ENCODE peak calls at places on chromosomes 6 and 20, in nine cellular contexts. R is stomach, U is AG10803, N is fibroblast of lung, Z is fibroblast of mammary gland, I is lower leg skin, F is body of pancreas, S is transverse colon, M is heart left ventricle. H is an unnamed sample.

GRCh38 chr6:149306967-149307366 is 10.5 kb upstream of the TAB2 start:
- DNase-seq in N (peak; percentile 43), U (peak; percentile 29), F (no peak), M (no peak), S (no peak), I (no peak), Z (peak; percentile 86), R (no peak), H (peak; percentile 78)

GRCh38 chr20:35171753-35172433 is at the start of gene PROCR:
- DNase-seq in R (peak; percentile 72), U (peak; percentile 87), F (peak; percentile 81), I (peak; percentile 97), S (peak; percentile 87), N (peak; percentile 95), Z (peak; percentile 95), M (peak; percentile 89), H (peak; percentile 83)

GRCh38 chr20:38304845-38305447 is 990 bp downstream of the BPI start:
- DNase-seq in S (no peak), F (peak; percentile 14), I (no peak), Z (peak; percentile 44), U (peak; percentile 38), M (no peak), N (no peak), R (peak; percentile 40), H (peak; percentile 71)

GRCh38 chr20:44195613-44196012 is 8.6 kb upstream of the JPH2 start:
- DNase-seq in F (no peak), U (no peak), N (no peak), S (no peak), Z (no peak), R (no peak), I (no peak), M (no peak), H (no peak)

GRCh38 chr6:75643173-75643572 is 41.5 kb downstream of the SENP6 start:
- DNase-seq in S (no peak), U (peak; percentile 66), F (no peak), Z (no peak), M (no peak), N (peak; percentile 7), I (no peak), R (no peak), H (no peak)

GRCh38 chr6:38417521-38417920 is 222.2 kb downstream of the BTBD9 start:
- DNase-seq in S (no peak), I (no peak), U (no peak), M (no peak), Z (no peak), N (no peak), R (no peak), F (no peak), H (peak; percentile 11)

GRCh38 chr20:26209171-26209941 is 512.7 kb upstream of the ZNF337 start:
- DNase-seq in S (no peak), F (no peak), U (peak; percentile 77), I (no peak), M (peak; percentile 9), Z (no peak), N (peak; percentile 28), R (no peak), H (peak; percentile 39)

GRCh38 chr20:34262488-34263288 is 21.5 kb downstream of the ASIP start:
- DNase-seq in I (no peak), Z (peak; percentile 75), S (peak; percentile 10), N (peak; percentile 63), R (peak; percentile 29), F (peak; percentile 31), U (peak; percentile 64), M (peak; percentile 76), H (peak; percentile 83)

GRCh38 chr6:31785475-31785874 is 8.3 kb upstream of the VWA7 start:
- DNase-seq in Z (no peak), F (no peak), U (no peak), I (no peak), S (no peak), R (no peak), N (no peak), M (no peak), H (no peak)

GRCh38 chr6:133939778-133940667 is 13.0 kb upstream of the TBPL1 start:
- DNase-seq in S (no peak), M (no peak), Z (no peak), I (no peak), U (no peak), F (no peak), R (no peak), N (no peak), H (no peak)

GRCh38 chr20:54680872-54681297 is 205.5 kb downstream of the DOK5 start:
- DNase-seq in S (peak; percentile 8), N (peak; percentile 20), Z (peak; percentile 47), U (peak; percentile 36), I (no peak), R (no peak), F (peak; percentile 37), M (peak; percentile 27), H (peak; percentile 62)

GRCh38 chr20:33298391-33298790 is 15.4 kb downstream of the BPIFB1 start:
- DNase-seq in N (no peak), S (no peak), I (no peak), R (no peak), Z (no peak), F (no peak), M (no peak), U (no peak), H (no peak)

GRCh38 chr20:22106308-22106938 is 401.0 kb downstream of the PAX1 start:
- DNase-seq in M (no peak), F (peak; percentile 4), I (no peak), S (no peak), U (peak; percentile 65), R (no peak), N (no peak), Z (peak; percentile 63), H (peak; percentile 37)

GRCh38 chr6:24721461-24722215 is 2.7 kb upstream of the C6orf62 start:
- DNase-seq in R (peak; percentile 87), U (no peak), N (no peak), Z (peak; percentile 57), S (peak; percentile 90), F (peak; percentile 91), M (peak; percentile 91), I (peak; percentile 97), H (no peak)

GRCh38 chr6:41733349-41733706 is 2.1 kb downstream of the TFEB start:
- DNase-seq in M (no peak), N (no peak), R (no peak), S (no peak), F (no peak), Z (no peak), I (no peak), U (no peak), H (no peak)

GRCh38 chr6:72522735-72523141 is 99.1 kb upstream of the KCNQ5 start:
- DNase-seq in Z (no peak), F (peak; percentile 50), N (no peak), M (no peak), S (no peak), I (no peak), R (no peak), U (no peak), H (no peak)

GRCh38 chr6:16241321-16241689 is 2.9 kb downstream of the GMPR start:
- DNase-seq in S (no peak), U (no peak), F (no peak), M (no peak), Z (no peak), R (no peak), I (no peak), N (no peak), H (no peak)
- H3K4me3 ChIP-seq in S (no peak overlapping the region), U (no peak overlapping the region), F (no peak overlapping the region), M (no peak overlapping the region), Z (no peak overlapping the region), R (no peak overlapping the region), I (no peak overlapping the region), N (no peak overlapping the region), H (no peak overlapping the region)

GRCh38 chr6:124795879-124796838 is 166.1 kb upstream of the RNF217 start:
- DNase-seq in U (no peak), I (no peak), S (no peak), N (peak; percentile 20), Z (peak; percentile 23), R (no peak), F (peak; percentile 4), M (peak; percentile 50), H (peak; percentile 75)
- TF ChIP-seq CTCF in U (peak; percentile 30), I (no peak), S (no peak), N (peak; percentile 15), Z (peak; percentile 56), R (no peak), F (no peak), M (peak; percentile 47), H (peak; percentile 94)

GRCh38 chr6:156777866-156778614 is 862 bp downstream of the ARID1B start:
- DNase-seq in R (peak; percentile 51), N (peak; percentile 63), I (peak; percentile 94), U (peak; percentile 51), F (peak; percentile 47), Z (peak; percentile 41), M (peak; percentile 70), S (peak; percentile 47), H (peak; percentile 55)

GRCh38 chr6:156779206-156780116 is 2.3 kb downstream of the ARID1B start:
- DNase-seq in S (peak; percentile 49), U (no peak), I (peak; percentile 91), F (peak; percentile 50), M (peak; percentile 57), Z (no peak), N (peak; percentile 29), R (peak; percentile 58), H (no peak)

GRCh38 chr6:156780117-156780641 is 3.0 kb downstream of the ARID1B start:
- DNase-seq in R (peak; percentile 56), I (no peak), N (peak; percentile 96), M (no peak), F (peak; percentile 77), Z (peak; percentile 94), S (peak; percentile 63), U (peak; percentile 94), H (peak; percentile 98)

GRCh38 chr6:156777577-156777865 is 343 bp downstream of the ARID1B start:
- DNase-seq in F (no peak), Z (no peak), N (no peak), I (no peak), R (no peak), S (no peak), U (no peak), M (no peak), H (no peak)

GRCh38 chr6:156778615-156779205 is 1.5 kb downstream of the ARID1B start:
- DNase-seq in M (peak; percentile 64), R (peak; percentile 56), N (peak; percentile 56), Z (peak; percentile 33), U (peak; percentile 48), I (peak; percentile 92), F (peak; percentile 68), S (peak; percentile 65), H (peak; percentile 45)
- H3K4me3 ChIP-seq in M (peak overlapping the region; percentile 70), R (peak overlapping the region; percentile 86), N (peak overlapping the region; percentile 41), Z (peak overlapping the region; percentile 53), U (peak overlapping the region; percentile 87), I (peak overlapping the region; percentile 83), F (peak overlapping the region; percentile 92), S (peak overlapping the region; percentile 94), H (peak overlapping the region; percentile 76)

DNA sequence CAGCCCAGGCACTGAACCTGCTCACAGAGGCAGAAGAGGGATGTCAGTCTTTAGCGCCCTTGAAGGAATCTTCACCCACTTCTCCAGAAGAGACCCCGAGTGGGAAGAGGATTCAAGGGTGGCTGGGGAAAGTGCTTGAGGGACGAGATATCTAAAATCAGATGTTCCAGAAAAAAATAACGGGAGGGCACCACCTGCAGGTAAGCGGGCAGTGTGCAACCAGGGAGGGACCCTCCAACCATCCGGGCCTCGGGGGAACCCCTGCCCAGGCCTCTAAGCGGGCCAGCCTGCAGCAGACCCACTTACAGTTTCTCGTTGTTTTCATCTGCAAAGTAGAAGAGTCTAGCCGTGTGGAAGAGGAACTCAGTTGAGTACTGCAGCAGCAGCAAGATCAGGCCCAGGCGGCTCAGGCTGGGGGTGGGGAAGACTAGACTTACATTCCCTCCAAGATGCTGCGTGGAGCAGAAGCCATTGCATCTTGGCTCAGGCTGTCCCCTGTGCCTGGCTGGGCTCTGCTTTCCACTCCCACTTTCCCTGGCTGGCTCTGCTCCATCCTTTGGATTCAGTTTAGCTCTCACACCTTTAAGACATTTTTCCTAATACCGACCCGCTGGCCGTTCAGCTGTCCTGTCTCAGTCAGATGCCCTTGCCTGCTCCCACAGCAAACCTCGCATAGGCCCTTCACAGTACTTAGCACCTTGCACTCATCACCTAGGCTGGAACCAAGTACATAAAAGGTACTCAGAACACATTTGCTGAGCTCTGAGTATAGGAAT is 70.9 kb downstream of the TRAM2 start:
- DNase-seq in S (no peak), I (peak; percentile 76), F (no peak), M (no peak), R (no peak), Z (no peak), N (no peak), U (no peak), H (no peak)
- TF ChIP-seq CTCF in S (no peak), I (no peak), F (no peak), M (no peak), R (no peak), Z (no peak), N (no peak), U (no peak), H (peak; percentile 32)

H was measured in choroid plexus epithelial cell.